ENCODE peak calls at places on chromosomes 6 and 20, in five cellular contexts. A is tibial nerve, L is stomach, O is neural progenitor cell, H is left lung. C is an unnamed sample. For H3K27me3, the result is how much of the 10 kb centered on the place peaks cover.

GRCh38 chr6:74273541-74273940 is 577.5 kb downstream of the CD109 start:
- DNase-seq in A (no peak), L (no peak), H (no peak), O (no peak), C (no peak)

GRCh38 chr20:36572701-36573102 is 695 bp upstream of the TGIF2 start:
- DNase-seq in O (peak), L (peak), H (no peak), A (no peak), C (no peak)

GRCh38 chr6:148152244-148152643 is 190.4 kb upstream of the SASH1 start:
- DNase-seq in A (no peak), H (no peak), L (no peak), O (no peak), C (no peak)

GRCh38 chr6:168527451-168528210 is 86.6 kb downstream of the SMOC2 start:
- DNase-seq in H (no peak), A (no peak), L (no peak), O (no peak), C (no peak)

GRCh38 chr6:154252676-154253075 is 103.9 kb downstream of the IPCEF1 start:
- DNase-seq in L (no peak), O (no peak), H (no peak), A (peak), C (no peak)

GRCh38 chr6:132287101-132287500 is 114.2 kb downstream of the MOXD1 start:
- DNase-seq in A (no peak), O (no peak), H (no peak), L (no peak), C (no peak)

GRCh38 chr6:34391023-34391485 is 1.4 kb downstream of the NUDT3 start:
- DNase-seq in L (no peak), A (peak), H (peak), O (no peak), C (no peak)

GRCh38 chr6:94487371-94487770 is 1068.0 kb upstream of the EPHA7 start:
- DNase-seq in L (no peak), H (no peak), A (no peak), O (no peak), C (no peak)

GRCh38 chr6:6760054-6760453 is 171.5 kb downstream of the LY86 start:
- DNase-seq in A (no peak), L (no peak), O (no peak), H (no peak), C (no peak)

GRCh38 chr6:71349395-71349794 is 60.8 kb downstream of the OGFRL1 start:
- DNase-seq in A (no peak), L (no peak), H (no peak), O (peak), C (no peak)

GRCh38 chr20:8132632-8133587 is 844 bp downstream of the PLCB1 start:
- DNase-seq in O (peak), A (peak), H (peak), L (peak), C (peak)

GRCh38 chr6:43050981-43051380 is 2.7 kb downstream of the CUL7 start:
- DNase-seq in L (no peak), O (no peak), A (no peak), H (no peak), C (no peak)

GRCh38 chr6:106874481-106874880 is 100.0 kb downstream of the CD24 start:
- DNase-seq in L (no peak), H (no peak), A (no peak), O (no peak), C (no peak)

GRCh38 chr6:46393161-46393939 is 97.9 kb downstream of the RCAN2 start:
- DNase-seq in L (peak), O (no peak), H (no peak), A (no peak), C (no peak)

GRCh38 chr20:3045042-3045815 is 623 bp upstream of the MRPS26 start:
- DNase-seq in A (peak), L (peak), O (no peak), H (peak), C (no peak)

GRCh38 chr6:98384334-98384733 is 450.0 kb upstream of the POU3F2 start:
- DNase-seq in H (no peak), A (no peak), L (no peak), O (no peak), C (no peak)

GRCh38 chr6:15370730-15371129 is 124.9 kb downstream of the JARID2 start:
- DNase-seq in L (no peak), O (no peak), H (no peak), A (no peak), C (no peak)

GRCh38 chr6:112153926-112154621 is 66.7 kb downstream of the FAM229B start:
- DNase-seq in L (no peak), A (no peak), H (no peak), O (no peak), C (no peak)

GRCh38 chr6:13292774-13293173 is 35.6 kb downstream of the TBC1D7 start:
- DNase-seq in L (no peak), O (no peak), H (no peak), A (no peak), C (no peak)

GRCh38 chr6:82436740-82437139 is 73.1 kb downstream of the TPBG start:
- DNase-seq in H (no peak), O (no peak), A (no peak), L (no peak), C (no peak)

GRCh38 chr6:132130530-132131298 is 179.5 kb upstream of the CCN2 start:
- DNase-seq in L (no peak), O (no peak), A (no peak), H (no peak), C (no peak)

GRCh38 chr6:128371113-128371512 is 149.3 kb downstream of the PTPRK start:
- DNase-seq in H (no peak), L (no peak), O (no peak), A (no peak), C (no peak)

GRCh38 chr6:33807606-33808005 is 3.8 kb upstream of the MLN start:
- DNase-seq in O (no peak), L (no peak), A (no peak), H (no peak), C (no peak)

GRCh38 chr20:11581271-11581670 is 336.4 kb upstream of the BTBD3 start:
- DNase-seq in L (no peak), O (peak), H (no peak), A (no peak), C (no peak)

GRCh38 chr6:71080793-71081192 is 123.9 kb upstream of the B3GAT2 start:
- DNase-seq in A (no peak), O (no peak), L (no peak), H (no peak), C (no peak)

GRCh38 chr6:144417686-144418085 is 132.6 kb downstream of the UTRN start:
- DNase-seq in A (no peak), H (no peak), L (no peak), O (no peak), C (no peak)

GRCh38 chr6:155419161-155419560 is 36.5 kb downstream of the NOX3 start:
- DNase-seq in O (no peak), A (no peak), L (no peak), H (no peak), C (no peak)

GRCh38 chr6:29757282-29757681 is 34.0 kb downstream of the HLA-F start:
- DNase-seq in H (no peak), A (no peak), O (no peak), L (no peak), C (no peak)

GRCh38 chr6:29757701-29758293 is 34.6 kb downstream of the HLA-F start:
- DNase-seq in O (no peak), H (no peak), A (no peak), L (no peak), C (no peak)

GRCh38 chr6:29758761-29759160 is 35.5 kb downstream of the HLA-F start:
- DNase-seq in H (no peak), O (no peak), L (no peak), A (no peak), C (no peak)

GRCh38 chr6:29760328-29760727 is 37.1 kb downstream of the HLA-F start:
- DNase-seq in A (no peak), L (no peak), H (no peak), O (no peak), C (no peak)

GRCh38 chr6:29759457-29759856 is 36.2 kb downstream of the HLA-F start:
- DNase-seq in L (no peak), O (no peak), H (no peak), A (no peak), C (no peak)
- H3K4me3 ChIP-seq in L (no peak), O (no peak), H (no peak), A (no peak), C (no peak)

GRCh38 chr6:44820366-44821158 is 433.1 kb downstream of the CDC5L start:
- DNase-seq in O (no peak), A (no peak), H (no peak), L (no peak), C (no peak)
- TF ChIP-seq CTCF in O (no peak), A (no peak), H (no peak), L (no peak), C (no peak)

DNA sequence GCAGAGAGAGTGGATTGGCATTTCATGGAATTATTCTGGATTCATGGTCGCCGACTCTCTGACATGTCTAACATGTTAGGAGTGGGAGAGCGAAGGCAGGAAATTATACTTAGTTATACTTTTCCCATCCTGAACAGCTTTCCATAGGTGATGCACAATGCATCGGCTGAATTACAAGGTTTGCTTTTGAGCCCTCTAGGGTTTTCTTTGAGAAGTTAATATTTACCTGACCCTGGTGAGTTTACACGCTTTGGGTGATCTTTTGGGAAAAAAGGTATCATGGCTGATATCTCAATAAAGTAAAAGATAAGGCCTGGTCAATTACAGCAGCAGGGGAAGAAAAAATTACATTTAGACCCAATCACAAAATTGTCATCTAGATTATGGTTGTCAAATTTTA is 14.0 kb upstream of the NKX2-2 start:
- DNase-seq in L (no peak), A (no peak), H (no peak), O (no peak), C (no peak)
- H3K27me3 ChIP-seq in L (under half), A (half or more), H (half or more), O (half or more), C (half or more)

GRCh38 chr20:24149881-24150307 is 161.3 kb upstream of the GGTLC1 start:
- DNase-seq in L (no peak), A (no peak), H (no peak), O (peak), C (no peak)

GRCh38 chr20:24147961-24148360 is 159.4 kb upstream of the GGTLC1 start:
- DNase-seq in H (no peak), A (no peak), O (no peak), L (no peak), C (no peak)

GRCh38 chr20:24148372-24148771 is 159.8 kb upstream of the GGTLC1 start:
- DNase-seq in H (peak), A (no peak), O (no peak), L (no peak), C (peak)

GRCh38 chr20:24150406-24150805 is 161.8 kb upstream of the GGTLC1 start:
- DNase-seq in H (no peak), L (no peak), O (no peak), A (no peak), C (no peak)

DNA sequence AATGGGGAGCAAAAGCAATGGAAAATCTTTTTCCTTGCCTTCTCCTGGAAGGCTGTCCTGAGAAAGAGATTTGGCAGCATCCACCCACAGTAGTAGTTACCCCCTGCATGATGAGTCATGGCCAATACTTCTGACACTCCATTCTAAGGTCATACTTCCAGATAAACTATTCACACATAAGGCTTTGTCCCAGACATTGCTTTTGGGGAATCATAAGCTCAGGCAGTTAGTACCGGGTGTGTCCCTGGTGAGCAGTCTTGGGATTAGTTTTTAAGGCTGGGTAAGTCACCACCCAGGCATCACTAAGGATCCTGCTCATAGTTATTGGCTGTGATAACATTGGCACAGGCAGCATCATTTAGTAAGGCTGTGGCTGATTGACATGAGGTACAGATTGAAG is 160.6 kb upstream of the GGTLC1 start:
- DNase-seq in L (no peak), H (no peak), O (no peak), A (no peak), C (no peak)
- H3K4me3 ChIP-seq in L (no peak), H (no peak), O (no peak), A (no peak), C (no peak)

GRCh38 chr6:54992789-54993188 is 146.2 kb downstream of the FAM83B start:
- DNase-seq in L (no peak), O (peak), A (no peak), H (no peak), C (no peak)
- TF ChIP-seq CTCF in L (no peak), O (peak), A (no peak), H (no peak), C (peak)

GRCh38 chr6:50713226-50713625 is at the start of gene TFAP2D:
- DNase-seq in A (no peak), O (no peak), L (no peak), H (no peak), C (no peak)
- H3K27me3 ChIP-seq in A (half or more), O (half or more), L (under half), H (half or more), C (half or more)

GRCh38 chr6:28541996-28542395 is 16.3 kb downstream of the GPX5 start:
- DNase-seq in H (no peak), A (no peak), O (no peak), L (no peak), C (no peak)

GRCh38 chr6:28542440-28543293 is 17.0 kb downstream of the GPX5 start:
- DNase-seq in H (peak), L (no peak), O (peak), A (no peak), C (peak)

GRCh38 chr6:28537065-28537464 is 11.4 kb downstream of the GPX5 start:
- DNase-seq in L (no peak), H (no peak), A (no peak), O (peak), C (no peak)

GRCh38 chr6:28534880-28535279 is 9.2 kb downstream of the GPX5 start:
- DNase-seq in A (no peak), O (no peak), L (no peak), H (no peak), C (no peak)

DNA sequence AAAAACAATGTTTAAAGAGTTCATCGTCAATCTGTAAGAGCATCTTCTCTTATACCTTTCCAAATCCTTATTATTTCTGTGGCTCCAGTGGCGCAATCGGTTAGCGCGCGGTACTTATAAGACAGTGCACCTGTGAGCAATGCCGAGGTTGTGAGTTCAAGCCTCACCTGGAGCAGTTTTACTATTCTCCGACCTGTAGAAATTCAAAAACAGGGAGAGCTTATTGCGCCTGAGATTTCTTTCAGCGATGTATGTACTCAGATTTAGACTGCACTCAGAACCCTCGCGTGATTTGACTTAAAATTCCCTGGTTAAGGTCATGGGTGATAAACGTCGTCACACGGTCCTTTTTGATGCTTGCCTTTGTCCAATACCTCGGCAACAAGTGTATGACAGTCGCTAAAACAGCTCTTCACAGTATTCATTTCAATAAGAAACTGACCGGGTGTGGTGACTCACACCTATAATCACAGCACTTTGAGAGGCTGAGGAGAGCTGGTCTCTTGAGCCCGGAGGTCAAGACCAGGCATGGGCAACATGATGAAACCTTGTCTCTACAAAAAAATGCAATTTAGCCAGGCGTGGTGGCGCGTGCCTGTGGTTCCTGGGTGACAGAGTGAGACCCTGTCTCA is 11.9 kb downstream of the GPX5 start:
- DNase-seq in O (peak), A (no peak), H (no peak), L (no peak), C (no peak)
- H3K4me3 ChIP-seq in O (peak), A (no peak), H (no peak), L (no peak), C (no peak)

GRCh38 chr6:122048570-122048969 is 350.9 kb upstream of the HSF2 start:
- DNase-seq in O (no peak), L (no peak), H (no peak), A (no peak), C (no peak)

GRCh38 chr6:122050226-122050755 is 349.2 kb upstream of the HSF2 start:
- DNase-seq in O (no peak), A (no peak), H (no peak), L (no peak), C (no peak)

GRCh38 chr6:122049341-122049740 is 350.1 kb upstream of the HSF2 start:
- DNase-seq in L (no peak), O (peak), H (no peak), A (no peak), C (no peak)

DNA sequence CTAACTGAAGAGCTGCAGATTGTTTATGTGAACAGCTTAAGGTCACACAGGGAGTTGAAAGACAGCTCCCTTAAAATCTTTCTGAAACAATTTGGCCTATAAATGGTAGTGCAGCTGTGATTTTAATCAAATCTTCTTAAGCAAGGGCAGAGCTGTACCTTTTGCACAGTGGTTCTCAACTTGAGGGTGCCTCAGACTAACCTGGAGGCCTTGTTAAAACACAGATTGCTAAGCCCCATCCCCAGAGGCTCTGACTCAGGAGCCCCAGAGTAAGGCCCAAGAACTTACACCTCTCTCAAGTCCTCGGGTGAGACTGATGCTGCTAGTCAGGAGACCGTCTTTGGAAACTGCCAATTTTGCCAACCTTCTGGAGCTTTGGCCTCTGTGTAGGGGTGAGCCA is 347.0 kb upstream of the HSF2 start:
- DNase-seq in H (no peak), L (no peak), O (no peak), A (no peak), C (no peak)
- TF ChIP-seq CTCF in H (no peak), L (no peak), O (no peak), A (no peak), C (no peak)

DNA sequence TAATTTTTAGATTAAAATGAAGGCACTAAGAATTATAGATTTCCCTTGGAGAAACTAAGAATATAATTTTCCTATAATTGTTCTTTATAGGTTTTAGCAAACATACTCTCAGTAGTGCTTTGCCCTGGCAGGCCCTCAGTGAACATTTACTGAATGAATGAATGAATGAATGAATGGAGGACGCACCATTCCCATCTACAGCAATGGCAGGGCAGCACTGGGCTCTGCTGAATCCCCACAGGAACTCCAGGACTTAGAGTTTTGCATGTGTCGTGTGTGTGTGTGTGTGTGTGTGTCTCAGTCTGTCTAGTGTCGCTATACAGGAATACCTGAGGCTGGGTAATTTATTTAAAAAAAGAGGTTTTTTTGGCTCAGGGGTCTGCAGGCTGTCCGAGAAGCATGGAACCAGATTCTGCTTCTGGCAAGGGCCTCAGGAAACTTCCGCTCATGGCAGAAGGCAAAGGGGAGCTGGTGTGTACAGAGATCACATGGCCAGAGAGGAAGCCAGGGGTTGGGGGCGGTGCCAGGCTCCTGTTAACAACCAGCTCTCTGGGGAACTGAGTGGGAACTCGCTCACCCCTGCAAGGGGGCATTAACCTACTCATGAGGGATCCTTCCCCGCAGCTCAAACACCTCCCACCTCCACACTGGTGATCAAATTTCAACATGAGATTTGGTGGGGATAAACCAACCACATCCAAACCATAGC is 20.1 kb downstream of the RNASET2 start:
- DNase-seq in L (no peak), O (no peak), H (no peak), A (no peak), C (no peak)
- H3K27me3 ChIP-seq in L (under half), O (under half), H (under half), A (under half), C (under half)

DNA sequence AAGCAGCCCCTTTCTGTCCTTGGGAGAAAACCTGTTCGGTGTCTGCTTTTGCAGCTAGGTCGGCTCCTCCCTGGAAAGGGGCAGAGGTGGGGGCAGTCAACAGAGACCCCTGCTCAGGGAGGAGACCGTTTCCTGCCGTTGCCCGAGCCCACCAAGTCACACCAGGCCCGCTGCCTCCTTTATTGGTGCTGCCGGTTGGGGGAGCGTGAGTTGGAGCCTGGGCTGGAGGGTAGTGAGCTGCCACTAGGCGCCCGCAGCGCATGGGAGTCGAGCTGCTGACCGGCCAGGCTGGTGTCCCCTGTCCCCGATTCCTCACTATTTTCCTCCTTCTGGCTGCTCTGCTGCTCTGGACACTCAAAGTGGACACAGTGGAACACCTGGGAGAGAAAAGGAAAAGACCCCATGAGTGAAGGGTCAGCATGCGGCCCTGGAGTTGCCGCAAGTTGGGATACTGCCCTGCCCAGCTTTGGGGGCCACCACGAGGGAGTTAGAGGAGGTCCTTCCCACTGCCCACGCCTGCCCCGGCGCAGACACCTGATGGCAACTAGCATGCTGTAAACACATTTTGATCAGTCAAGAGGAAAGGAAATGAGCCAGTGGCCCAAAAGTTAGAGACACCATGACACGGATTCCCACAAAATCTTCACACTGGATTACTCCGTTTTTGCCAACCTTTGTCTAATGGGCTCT is 355.4 kb downstream of the ZFAND3 start:
- DNase-seq in H (no peak), L (no peak), O (no peak), A (no peak), C (no peak)
- H3K4me3 ChIP-seq in H (no peak), L (no peak), O (no peak), A (no peak), C (no peak)

C was measured in upper lobe of right lung.